ENCODE peak calls at places on chromosome 21, in seven cellular contexts. One of them, this sample, is unnamed. For H3K4me1, the result is how much of the 10 kb centered on the place peaks cover.

GRCh38 chr21:29298348-29299045 is at the start of gene BACH1:
- DNase-seq in CD8-positive, alpha-beta memory T cell: peak
- DNase-seq in ovary: peak
- DNase-seq in A549: peak
- DNase-seq in psoas muscle: peak
- DNase-seq in heart right ventricle: peak
- DNase-seq in mucosa of descending colon: peak
- DNase-seq in this sample: peak

GRCh38 chr21:29481641-29482040 is 182.9 kb downstream of the BACH1 start:
- DNase-seq in CD8-positive, alpha-beta memory T cell: no peak
- DNase-seq in ovary: no peak
- DNase-seq in A549: no peak
- DNase-seq in psoas muscle: no peak
- DNase-seq in heart right ventricle: no peak
- DNase-seq in mucosa of descending colon: no peak
- DNase-seq in this sample: no peak

GRCh38 chr21:28779914-28780313 is 212.8 kb downstream of the LTN1 start:
- DNase-seq in CD8-positive, alpha-beta memory T cell: no peak
- DNase-seq in ovary: no peak
- DNase-seq in A549: no peak
- DNase-seq in psoas muscle: no peak
- DNase-seq in heart right ventricle: no peak
- DNase-seq in mucosa of descending colon: no peak
- DNase-seq in this sample: no peak

GRCh38 chr21:30710499-30710898 is 8.1 kb downstream of the KRTAP21-3 start:
- DNase-seq in CD8-positive, alpha-beta memory T cell: no peak
- DNase-seq in ovary: no peak
- DNase-seq in A549: no peak
- DNase-seq in psoas muscle: no peak
- DNase-seq in heart right ventricle: no peak
- DNase-seq in mucosa of descending colon: no peak
- DNase-seq in this sample: no peak

GRCh38 chr21:31180256-31181088 is 142.2 kb upstream of the KRTAP19-8 start:
- DNase-seq in CD8-positive, alpha-beta memory T cell: no peak
- DNase-seq in ovary: no peak
- DNase-seq in A549: peak
- DNase-seq in psoas muscle: no peak
- DNase-seq in heart right ventricle: no peak
- DNase-seq in mucosa of descending colon: peak
- DNase-seq in this sample: peak

GRCh38 chr21:42219606-42220137 is 732 bp downstream of the ABCG1 start:
- DNase-seq in CD8-positive, alpha-beta memory T cell: no peak
- DNase-seq in ovary: no peak
- DNase-seq in A549: no peak
- DNase-seq in psoas muscle: peak
- DNase-seq in heart right ventricle: peak
- DNase-seq in mucosa of descending colon: no peak
- DNase-seq in this sample: no peak

GRCh38 chr21:41641510-41641815 is 125.4 kb downstream of the RIPK4 start:
- DNase-seq in CD8-positive, alpha-beta memory T cell: no peak
- DNase-seq in ovary: no peak
- DNase-seq in A549: no peak
- DNase-seq in psoas muscle: no peak
- DNase-seq in heart right ventricle: no peak
- DNase-seq in mucosa of descending colon: no peak
- DNase-seq in this sample: no peak

GRCh38 chr21:10464975-10465374 is 56.4 kb upstream of the TPTE start:
- DNase-seq in CD8-positive, alpha-beta memory T cell: no peak
- DNase-seq in ovary: no peak
- DNase-seq in A549: no peak
- DNase-seq in psoas muscle: no peak
- DNase-seq in heart right ventricle: no peak
- DNase-seq in mucosa of descending colon: no peak
- DNase-seq in this sample: no peak

GRCh38 chr21:25913488-25913887 is 178.7 kb downstream of the GABPA start:
- DNase-seq in CD8-positive, alpha-beta memory T cell: no peak
- DNase-seq in ovary: no peak
- DNase-seq in A549: no peak
- DNase-seq in psoas muscle: no peak
- DNase-seq in heart right ventricle: no peak
- DNase-seq in mucosa of descending colon: no peak
- DNase-seq in this sample: no peak

GRCh38 chr21:42652527-42653491 is 612 bp upstream of the PDE9A start:
- DNase-seq in CD8-positive, alpha-beta memory T cell: no peak
- DNase-seq in ovary: peak
- DNase-seq in A549: peak
- DNase-seq in psoas muscle: peak
- DNase-seq in heart right ventricle: peak
- DNase-seq in mucosa of descending colon: peak
- DNase-seq in this sample: peak

DNA sequence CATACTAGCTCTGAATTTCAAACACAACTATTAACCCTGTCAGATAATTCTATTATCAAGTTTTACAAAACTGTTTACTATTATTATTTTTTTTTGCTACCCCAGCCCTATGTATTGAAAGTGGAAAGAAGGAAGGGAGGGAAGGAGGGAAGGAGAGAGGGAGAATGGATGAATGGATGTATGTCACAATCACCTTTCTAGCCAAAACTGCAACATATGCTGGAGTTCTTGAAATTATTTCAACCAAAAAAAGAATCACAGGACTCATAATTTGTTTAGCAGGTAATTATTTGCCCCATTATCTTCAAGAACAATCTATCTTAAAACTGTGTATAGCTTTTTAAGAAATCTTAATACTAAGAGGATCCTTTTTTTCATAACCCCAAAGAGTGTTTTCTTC is 5.4 kb downstream of the NRIP1 start:
- DNase-seq in CD8-positive, alpha-beta memory T cell: no peak
- DNase-seq in ovary: no peak
- DNase-seq in A549: no peak
- DNase-seq in psoas muscle: no peak
- DNase-seq in heart right ventricle: no peak
- DNase-seq in mucosa of descending colon: no peak
- DNase-seq in this sample: no peak
- H3K4me3 ChIP-seq in CD8-positive, alpha-beta memory T cell: no peak
- H3K4me3 ChIP-seq in ovary: no peak
- H3K4me3 ChIP-seq in A549: peak
- H3K4me3 ChIP-seq in psoas muscle: peak
- H3K4me3 ChIP-seq in heart right ventricle: no peak
- H3K4me3 ChIP-seq in mucosa of descending colon: no peak
- H3K4me3 ChIP-seq in this sample: no peak

DNA sequence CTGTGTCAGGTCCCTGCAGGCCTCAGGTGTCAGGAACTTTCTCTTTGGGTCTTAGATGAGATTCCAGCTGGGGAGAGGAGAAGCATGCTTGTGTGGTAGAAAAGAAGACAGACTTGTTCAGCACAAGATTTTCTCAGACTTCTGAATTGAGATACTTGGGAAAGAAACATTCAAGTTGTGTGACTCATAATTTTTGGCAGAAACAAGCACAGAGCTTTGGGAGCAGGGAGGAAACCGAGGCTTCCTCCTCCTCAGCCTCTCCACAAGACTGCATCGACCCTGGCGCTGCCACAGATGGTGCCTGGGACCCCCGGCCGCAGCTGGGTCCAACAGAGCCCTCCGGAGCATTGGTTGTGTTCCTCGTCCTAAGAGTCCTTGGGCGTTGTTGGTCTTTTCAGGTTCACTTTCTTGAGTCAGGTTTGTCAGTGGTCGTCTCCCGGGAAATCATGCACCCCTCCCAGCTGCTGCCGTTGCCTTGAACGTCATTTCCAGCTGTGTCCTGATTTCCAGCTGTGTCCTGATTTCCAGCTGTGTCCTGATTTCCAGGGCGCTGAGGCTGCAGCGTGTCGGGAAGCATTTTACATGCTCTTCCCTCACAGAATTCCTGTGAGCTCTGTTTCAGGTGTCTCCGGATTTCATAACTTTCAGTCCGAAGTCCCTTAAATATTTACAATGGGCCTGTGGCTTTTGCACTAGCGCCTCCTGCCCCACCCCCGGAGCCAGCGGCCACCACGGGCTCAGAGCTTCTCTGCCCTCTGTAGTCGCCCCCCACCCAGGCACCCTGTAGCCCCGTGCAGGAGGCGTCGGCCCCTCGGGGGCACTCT is 66.5 kb downstream of the COL18A1 start:
- DNase-seq in CD8-positive, alpha-beta memory T cell: no peak
- DNase-seq in ovary: no peak
- DNase-seq in A549: no peak
- DNase-seq in psoas muscle: peak
- DNase-seq in heart right ventricle: peak
- DNase-seq in mucosa of descending colon: peak
- DNase-seq in this sample: peak
- H3K4me1 ChIP-seq in CD8-positive, alpha-beta memory T cell: under half
- H3K4me1 ChIP-seq in ovary: under half
- H3K4me1 ChIP-seq in A549: half or more
- H3K4me1 ChIP-seq in psoas muscle: under half
- H3K4me1 ChIP-seq in heart right ventricle: under half
- H3K4me1 ChIP-seq in mucosa of descending colon: under half
- H3K4me1 ChIP-seq in this sample: under half

GRCh38 chr21:27700974-27701614 is 734.2 kb upstream of the ADAMTS5 start:
- DNase-seq in CD8-positive, alpha-beta memory T cell: no peak
- DNase-seq in ovary: peak
- DNase-seq in A549: peak
- DNase-seq in psoas muscle: peak
- DNase-seq in heart right ventricle: peak
- DNase-seq in mucosa of descending colon: peak
- DNase-seq in this sample: peak
- H3K4me3 ChIP-seq in CD8-positive, alpha-beta memory T cell: no peak
- H3K4me3 ChIP-seq in ovary: no peak
- H3K4me3 ChIP-seq in A549: no peak
- H3K4me3 ChIP-seq in psoas muscle: no peak
- H3K4me3 ChIP-seq in heart right ventricle: no peak
- H3K4me3 ChIP-seq in mucosa of descending colon: no peak
- H3K4me3 ChIP-seq in this sample: no peak

DNA sequence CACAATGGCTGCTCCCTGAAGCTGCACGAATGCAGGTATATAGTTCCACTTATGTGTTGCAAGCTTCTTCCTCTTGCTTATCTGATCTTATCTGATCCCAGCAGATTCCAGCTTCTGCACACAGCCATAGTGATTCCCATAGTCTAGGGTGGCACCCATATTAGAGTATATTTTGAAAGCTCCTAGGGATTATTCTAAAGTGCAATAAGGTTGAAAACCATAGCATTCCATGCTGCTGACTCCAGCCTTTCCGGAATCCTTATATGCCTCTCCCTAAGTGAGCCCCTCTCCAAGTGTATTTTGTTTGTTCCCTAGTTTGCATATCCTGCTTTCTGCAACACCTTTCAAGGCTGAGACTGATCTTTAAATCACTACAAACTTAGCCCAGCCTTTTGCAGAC is 432.0 kb downstream of the SETD4 start:
- DNase-seq in CD8-positive, alpha-beta memory T cell: no peak
- DNase-seq in ovary: no peak
- DNase-seq in A549: no peak
- DNase-seq in psoas muscle: no peak
- DNase-seq in heart right ventricle: no peak
- DNase-seq in mucosa of descending colon: no peak
- DNase-seq in this sample: no peak
- H3K4me1 ChIP-seq in CD8-positive, alpha-beta memory T cell: under half
- H3K4me1 ChIP-seq in ovary: under half
- H3K4me1 ChIP-seq in A549: under half
- H3K4me1 ChIP-seq in psoas muscle: under half
- H3K4me1 ChIP-seq in heart right ventricle: under half
- H3K4me1 ChIP-seq in mucosa of descending colon: under half
- H3K4me1 ChIP-seq in this sample: under half

DNA sequence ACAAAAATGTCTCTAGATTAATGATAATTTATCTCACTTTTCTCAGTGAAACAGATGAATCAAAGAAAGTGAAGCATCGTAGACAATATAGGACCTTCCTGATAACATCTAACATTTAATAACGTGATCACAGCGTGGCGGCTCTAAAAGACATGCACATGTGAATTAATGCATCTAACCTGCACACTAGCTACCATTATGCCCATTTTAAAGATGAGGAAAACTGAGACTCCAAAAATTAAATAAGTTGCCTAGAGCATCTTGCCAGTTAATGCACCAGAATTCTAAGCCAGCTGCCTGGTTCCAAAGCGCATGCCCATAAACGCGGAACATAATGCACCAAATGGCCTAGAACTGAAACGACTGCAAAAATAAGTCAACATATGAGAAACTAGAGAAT is 23.5 kb downstream of the ERG start:
- DNase-seq in CD8-positive, alpha-beta memory T cell: no peak
- DNase-seq in ovary: no peak
- DNase-seq in A549: no peak
- DNase-seq in psoas muscle: no peak
- DNase-seq in heart right ventricle: no peak
- DNase-seq in mucosa of descending colon: no peak
- DNase-seq in this sample: no peak
- H3K4me3 ChIP-seq in CD8-positive, alpha-beta memory T cell: no peak
- H3K4me3 ChIP-seq in ovary: no peak
- H3K4me3 ChIP-seq in A549: no peak
- H3K4me3 ChIP-seq in psoas muscle: no peak
- H3K4me3 ChIP-seq in heart right ventricle: no peak
- H3K4me3 ChIP-seq in mucosa of descending colon: no peak
- H3K4me3 ChIP-seq in this sample: no peak

DNA sequence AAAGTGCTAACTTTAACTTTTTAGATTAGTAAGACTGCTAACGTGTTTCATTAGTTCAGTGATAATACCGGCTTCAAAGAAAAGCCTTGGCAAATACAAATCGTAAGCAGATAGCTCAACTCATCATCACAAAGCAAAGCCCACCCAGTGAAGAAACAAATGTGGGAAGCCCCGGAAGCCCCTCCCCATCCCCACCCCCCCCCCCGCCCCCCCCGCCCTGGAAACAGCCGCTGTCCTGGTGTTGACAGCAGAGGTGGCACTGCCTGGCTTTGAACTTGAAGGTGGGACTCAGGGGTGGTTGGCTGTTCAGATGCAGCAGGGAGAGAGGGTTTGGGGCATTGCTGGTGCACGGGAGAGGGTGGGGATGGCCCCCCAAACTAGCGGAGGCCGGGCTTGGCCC is 14.1 kb downstream of the PDXK start:
- DNase-seq in CD8-positive, alpha-beta memory T cell: no peak
- DNase-seq in ovary: no peak
- DNase-seq in A549: no peak
- DNase-seq in psoas muscle: no peak
- DNase-seq in heart right ventricle: no peak
- DNase-seq in mucosa of descending colon: no peak
- DNase-seq in this sample: no peak
- H3K4me1 ChIP-seq in CD8-positive, alpha-beta memory T cell: under half
- H3K4me1 ChIP-seq in ovary: under half
- H3K4me1 ChIP-seq in A549: half or more
- H3K4me1 ChIP-seq in psoas muscle: under half
- H3K4me1 ChIP-seq in heart right ventricle: under half
- H3K4me1 ChIP-seq in mucosa of descending colon: under half
- H3K4me1 ChIP-seq in this sample: under half

GRCh38 chr21:34342476-34342875 is 21.3 kb upstream of the KCNE2 start:
- DNase-seq in CD8-positive, alpha-beta memory T cell: no peak
- DNase-seq in ovary: no peak
- DNase-seq in A549: no peak
- DNase-seq in psoas muscle: no peak
- DNase-seq in heart right ventricle: no peak
- DNase-seq in mucosa of descending colon: no peak
- DNase-seq in this sample: no peak
- H3K4me3 ChIP-seq in CD8-positive, alpha-beta memory T cell: no peak
- H3K4me3 ChIP-seq in ovary: no peak
- H3K4me3 ChIP-seq in A549: no peak
- H3K4me3 ChIP-seq in psoas muscle: no peak
- H3K4me3 ChIP-seq in heart right ventricle: no peak
- H3K4me3 ChIP-seq in mucosa of descending colon: no peak
- H3K4me3 ChIP-seq in this sample: no peak

This sample was measured in small intestine.